ENCODE peak calls at places on chromosomes 12 and 14, in eight cellular contexts. One of them, this sample, is unnamed.

GRCh38 chr12:114163766-114164165 is 197.6 kb upstream of the RBM19 start:
- DNase-seq in cerebellar cortex: no peak
- DNase-seq in GM23248: peak
- DNase-seq in EL: peak
- DNase-seq in T-helper 2 cell: no peak
- DNase-seq in stomach: no peak
- DNase-seq in AG04450: peak
- DNase-seq in C1 segment of cervical spinal cord: no peak
- DNase-seq in this sample: no peak

GRCh38 chr12:4997939-4998338 is 45.7 kb upstream of the KCNA5 start:
- DNase-seq in cerebellar cortex: peak
- DNase-seq in GM23248: peak
- DNase-seq in EL: peak
- DNase-seq in T-helper 2 cell: no peak
- DNase-seq in stomach: no peak
- DNase-seq in AG04450: peak
- DNase-seq in C1 segment of cervical spinal cord: no peak
- DNase-seq in this sample: peak

GRCh38 chr14:63178912-63179311 is 25.3 kb upstream of the RHOJ start:
- DNase-seq in cerebellar cortex: no peak
- DNase-seq in GM23248: peak
- DNase-seq in EL: peak
- DNase-seq in T-helper 2 cell: no peak
- DNase-seq in stomach: no peak
- DNase-seq in AG04450: no peak
- DNase-seq in C1 segment of cervical spinal cord: no peak
- DNase-seq in this sample: no peak

GRCh38 chr14:100584056-100585031 is 2.9 kb downstream of the BEGAIN start:
- DNase-seq in cerebellar cortex: no peak
- DNase-seq in GM23248: no peak
- DNase-seq in EL: no peak
- DNase-seq in T-helper 2 cell: no peak
- DNase-seq in stomach: no peak
- DNase-seq in AG04450: no peak
- DNase-seq in C1 segment of cervical spinal cord: no peak
- DNase-seq in this sample: no peak

GRCh38 chr14:106522990-106523389 is 996.6 kb downstream of the TMEM121 start:
- DNase-seq in cerebellar cortex: no peak
- DNase-seq in GM23248: no peak
- DNase-seq in EL: no peak
- DNase-seq in T-helper 2 cell: no peak
- DNase-seq in stomach: no peak
- DNase-seq in AG04450: no peak
- DNase-seq in C1 segment of cervical spinal cord: no peak
- DNase-seq in this sample: no peak

GRCh38 chr14:93663317-93663716 is 125.0 kb downstream of the PRIMA1 start:
- DNase-seq in cerebellar cortex: no peak
- DNase-seq in GM23248: no peak
- DNase-seq in EL: no peak
- DNase-seq in T-helper 2 cell: no peak
- DNase-seq in stomach: no peak
- DNase-seq in AG04450: no peak
- DNase-seq in C1 segment of cervical spinal cord: no peak
- DNase-seq in this sample: no peak

GRCh38 chr14:24139272-24139934 is 2.0 kb downstream of the EMC9 start:
- DNase-seq in cerebellar cortex: no peak
- DNase-seq in GM23248: no peak
- DNase-seq in EL: no peak
- DNase-seq in T-helper 2 cell: no peak
- DNase-seq in stomach: no peak
- DNase-seq in AG04450: no peak
- DNase-seq in C1 segment of cervical spinal cord: no peak
- DNase-seq in this sample: no peak

GRCh38 chr12:95116341-95116740 is 42.9 kb upstream of the NR2C1 start:
- DNase-seq in cerebellar cortex: no peak
- DNase-seq in GM23248: peak
- DNase-seq in EL: no peak
- DNase-seq in T-helper 2 cell: no peak
- DNase-seq in stomach: no peak
- DNase-seq in AG04450: no peak
- DNase-seq in C1 segment of cervical spinal cord: no peak
- DNase-seq in this sample: no peak

GRCh38 chr14:88551936-88552565 is 2.8 kb downstream of the PTPN21 start:
- DNase-seq in cerebellar cortex: peak
- DNase-seq in GM23248: peak
- DNase-seq in EL: peak
- DNase-seq in T-helper 2 cell: no peak
- DNase-seq in stomach: no peak
- DNase-seq in AG04450: no peak
- DNase-seq in C1 segment of cervical spinal cord: no peak
- DNase-seq in this sample: no peak

GRCh38 chr12:105740970-105741725 is 397.6 kb downstream of the NUAK1 start:
- DNase-seq in cerebellar cortex: peak
- DNase-seq in GM23248: peak
- DNase-seq in EL: peak
- DNase-seq in T-helper 2 cell: no peak
- DNase-seq in stomach: no peak
- DNase-seq in AG04450: no peak
- DNase-seq in C1 segment of cervical spinal cord: peak
- DNase-seq in this sample: peak

GRCh38 chr14:54335569-54336155 is 61.1 kb upstream of the CDKN3 start:
- DNase-seq in cerebellar cortex: no peak
- DNase-seq in GM23248: no peak
- DNase-seq in EL: no peak
- DNase-seq in T-helper 2 cell: no peak
- DNase-seq in stomach: no peak
- DNase-seq in AG04450: no peak
- DNase-seq in C1 segment of cervical spinal cord: no peak
- DNase-seq in this sample: no peak

GRCh38 chr12:46657416-46658411 is 168.1 kb downstream of the SLC38A4 start:
- DNase-seq in cerebellar cortex: peak
- DNase-seq in GM23248: peak
- DNase-seq in EL: peak
- DNase-seq in T-helper 2 cell: no peak
- DNase-seq in stomach: no peak
- DNase-seq in AG04450: no peak
- DNase-seq in C1 segment of cervical spinal cord: no peak
- DNase-seq in this sample: no peak

GRCh38 chr12:69415471-69416275 is 54.5 kb upstream of the FRS2 start:
- DNase-seq in cerebellar cortex: peak
- DNase-seq in GM23248: peak
- DNase-seq in EL: peak
- DNase-seq in T-helper 2 cell: no peak
- DNase-seq in stomach: peak
- DNase-seq in AG04450: peak
- DNase-seq in C1 segment of cervical spinal cord: no peak
- DNase-seq in this sample: peak

GRCh38 chr12:93387780-93388179 is 10.1 kb downstream of the NUDT4 start:
- DNase-seq in cerebellar cortex: no peak
- DNase-seq in GM23248: peak
- DNase-seq in EL: peak
- DNase-seq in T-helper 2 cell: no peak
- DNase-seq in stomach: no peak
- DNase-seq in AG04450: no peak
- DNase-seq in C1 segment of cervical spinal cord: no peak
- DNase-seq in this sample: no peak

GRCh38 chr14:28773917-28774691 is 7.5 kb downstream of the FOXG1 start:
- DNase-seq in cerebellar cortex: no peak
- DNase-seq in GM23248: peak
- DNase-seq in EL: no peak
- DNase-seq in T-helper 2 cell: no peak
- DNase-seq in stomach: no peak
- DNase-seq in AG04450: no peak
- DNase-seq in C1 segment of cervical spinal cord: no peak
- DNase-seq in this sample: no peak

GRCh38 chr14:33548606-33549005 is 402.3 kb downstream of the EGLN3 start:
- DNase-seq in cerebellar cortex: no peak
- DNase-seq in GM23248: no peak
- DNase-seq in EL: no peak
- DNase-seq in T-helper 2 cell: no peak
- DNase-seq in stomach: no peak
- DNase-seq in AG04450: no peak
- DNase-seq in C1 segment of cervical spinal cord: no peak
- DNase-seq in this sample: no peak

This sample was measured in tibial artery.